ENCODE peak calls at places on chromosomes 12 and 14, in four cellular contexts. J, B, Q and O are unnamed samples.
A peak's percentile ranks its signal among the peaks of the same experiment; 100 is the strongest.

GRCh38 chr12:122399592-122400373 is 22.7 kb downstream of the CLIP1 start:
- DNase-seq in B (peak; percentile 66), J (peak; percentile 60), Q (peak; percentile 87), O (peak; percentile 56)

GRCh38 chr12:76587428-76588178 is 28.0 kb upstream of the OSBPL8 start:
- DNase-seq in B (no peak), J (no peak), Q (no peak), O (no peak)

GRCh38 chr12:20646239-20646827 is 48.8 kb upstream of the SLCO1C1 start:
- DNase-seq in B (peak; percentile 39), Q (no peak), J (no peak), O (no peak)

GRCh38 chr14:39173198-39173597 is 1.9 kb upstream of the PNN start:
- DNase-seq in B (no peak), Q (no peak), J (no peak), O (no peak)

GRCh38 chr12:44158746-44159145 is 322.9 kb downstream of the TMEM117 start:
- DNase-seq in Q (no peak), B (no peak), J (no peak), O (no peak)

GRCh38 chr12:113700943-113701342 is 229.3 kb upstream of the LHX5 start:
- DNase-seq in J (no peak), Q (no peak), B (no peak), O (peak; percentile 43)

GRCh38 chr12:11158885-11159444 is 12.0 kb upstream of the SMIM10L1 start:
- DNase-seq in J (no peak), B (no peak), Q (no peak), O (no peak)

GRCh38 chr12:46682148-46682547 is 143.6 kb downstream of the SLC38A4 start:
- DNase-seq in J (no peak), B (no peak), Q (no peak), O (no peak)

GRCh38 chr14:61750708-61751474 is 11.3 kb upstream of the SNAPC1 start:
- DNase-seq in Q (peak; percentile 76), B (peak; percentile 52), J (peak; percentile 87), O (peak; percentile 86)

GRCh38 chr14:74080820-74081460 is 3.3 kb downstream of the ALDH6A1 start:
- DNase-seq in Q (no peak), J (no peak), B (no peak), O (no peak)

GRCh38 chr12:70091021-70091521 is 152.2 kb upstream of the CNOT2 start:
- DNase-seq in Q (peak; percentile 11), J (no peak), B (no peak), O (no peak)

GRCh38 chr12:127060933-127061332 is 1206.0 kb upstream of the TMEM132C start:
- DNase-seq in B (no peak), Q (no peak), J (no peak), O (no peak)

GRCh38 chr14:54594531-54594930 is 27.6 kb downstream of the SAMD4A start:
- DNase-seq in B (no peak), J (no peak), Q (no peak), O (no peak)

GRCh38 chr12:95231190-95231589 is 13.6 kb downstream of the VEZT start:
- DNase-seq in Q (no peak), J (no peak), B (peak; percentile 21), O (no peak)

GRCh38 chr14:90483551-90483950 is 86.7 kb downstream of the CALM1 start:
- DNase-seq in B (no peak), J (no peak), Q (peak; percentile 15), O (no peak)

GRCh38 chr12:113425960-113426453 is 3.8 kb downstream of the SDSL start:
- DNase-seq in B (no peak), Q (no peak), J (peak; percentile 81), O (peak; percentile 63)

GRCh38 chr12:99911967-99912366 is 72.8 kb downstream of the ANKS1B start:
- DNase-seq in B (no peak), Q (no peak), J (no peak), O (no peak)

GRCh38 chr12:122203968-122204828 is 689 bp downstream of the B3GNT4 start:
- DNase-seq in B (peak; percentile 68), Q (no peak), J (peak; percentile 63), O (peak; percentile 48)

GRCh38 chr14:35254736-35255135 is 37.4 kb upstream of the PSMA6 start:
- DNase-seq in Q (no peak), J (no peak), B (no peak), O (no peak)

GRCh38 chr12:65387396-65387795 is 108.9 kb downstream of the MSRB3 start:
- DNase-seq in J (no peak), B (no peak), Q (no peak), O (no peak)

GRCh38 chr14:76715102-76715926 is 46.0 kb upstream of the VASH1 start:
- DNase-seq in J (peak; percentile 4), B (no peak), Q (peak; percentile 49), O (no peak)

GRCh38 chr12:122593910-122594309 is 66.9 kb downstream of the KNTC1 start:
- DNase-seq in Q (no peak), B (no peak), J (no peak), O (no peak)

GRCh38 chr12:27870939-27871338 is 90.9 kb upstream of the MANSC4 start:
- DNase-seq in J (no peak), Q (no peak), B (no peak), O (no peak)

GRCh38 chr14:101780390-101780789 is 18.9 kb downstream of the PPP2R5C start:
- DNase-seq in B (no peak), Q (no peak), J (no peak), O (peak; percentile 30)
- TF ChIP-seq TEAD4 in B (no peak), Q (no peak), J (no peak), O (no peak)

DNA sequence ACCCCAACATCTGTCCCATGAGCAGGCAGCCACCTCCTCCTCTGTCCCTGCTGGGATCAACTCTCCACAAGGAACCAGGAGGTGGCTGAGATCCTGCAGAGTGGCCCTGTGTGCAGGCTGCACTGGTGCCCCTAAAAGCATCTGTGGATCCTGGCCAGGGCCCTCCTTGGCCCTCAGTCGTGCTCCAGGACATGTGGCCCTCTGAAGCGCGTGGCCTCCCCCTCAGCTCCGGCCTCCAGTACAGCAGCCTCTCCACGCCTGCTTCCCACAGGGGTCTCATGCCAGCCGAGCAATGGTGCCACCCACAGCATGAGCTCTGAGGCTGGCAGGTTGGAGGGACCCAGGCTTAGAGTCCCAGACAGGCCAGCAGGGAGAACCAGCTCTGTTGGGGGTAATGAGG is 77.4 kb upstream of the NOS1 start:
- DNase-seq in Q (no peak), B (peak; percentile 30), J (no peak), O (no peak)
- TF ChIP-seq CTCF in Q (no peak), B (no peak), J (no peak), O (no peak)

GRCh38 chr14:95493503-95493902 is 22.9 kb downstream of the SYNE3 start:
- DNase-seq in Q (no peak), B (no peak), J (no peak), O (no peak)
- TF ChIP-seq TEAD4 in Q (no peak), B (no peak), J (no peak), O (no peak)

GRCh38 chr12:54016478-54016964 is 7.7 kb downstream of the HOXC8 start:
- DNase-seq in J (no peak), B (no peak), Q (no peak), O (no peak)

GRCh38 chr12:54017845-54018607 is 9.2 kb downstream of the HOXC8 start:
- DNase-seq in Q (peak; percentile 98), J (peak; percentile 83), B (peak; percentile 99), O (peak; percentile 83)

GRCh38 chr12:54016051-54016450 is 7.3 kb downstream of the HOXC8 start:
- DNase-seq in B (no peak), Q (no peak), J (no peak), O (no peak)

GRCh38 chr12:54018608-54018984 is 9.6 kb upstream of the HOXC6 start:
- DNase-seq in J (peak; percentile 64), Q (peak; percentile 74), B (peak; percentile 66), O (no peak)

GRCh38 chr12:54017027-54017788 is 8.4 kb downstream of the HOXC8 start:
- DNase-seq in B (peak; percentile 71), Q (no peak), J (peak; percentile 56), O (no peak)
- TF ChIP-seq CTCF in B (no peak), Q (no peak), J (no peak), O (no peak)